ENCODE peak calls at places on chromosomes 5 and 9, in ten cellular contexts. L is PC-9; X is tibial artery; J is A549; I is mammary epithelial cell; F is adrenal gland; O is CD8-positive, alpha-beta T cell; E is gastrocnemius medialis; S is spleen; C is heart left ventricle. U is an unnamed sample.

GRCh38 chr5:132079081-132079480 is 5.5 kb downstream of the CSF2 start:
- DNase-seq in L (no peak), X (no peak), J (no peak), I (no peak), F (no peak), O (no peak), E (no peak), S (no peak), C (no peak), U (no peak)

GRCh38 chr9:131310833-131311554 is 21.5 kb downstream of the PLPP7 start:
- DNase-seq in L (no peak), X (no peak), J (peak; percentile 38), I (no peak), F (no peak), O (peak; percentile 68), E (peak; percentile 72), S (peak; percentile 90), C (no peak), U (no peak)

GRCh38 chr5:55234171-55234700 is 828 bp upstream of the CCNO start:
- DNase-seq in L (peak; percentile 45), X (no peak), J (no peak), I (peak; percentile 47), F (no peak), O (no peak), E (no peak), S (no peak), C (no peak), U (no peak)

GRCh38 chr5:148794729-148795590 is 31.5 kb upstream of the ADRB2 start:
- DNase-seq in L (no peak), X (no peak), J (no peak), I (peak; percentile 90), F (no peak), O (no peak), E (no peak), S (no peak), C (no peak), U (no peak)

GRCh38 chr5:15757103-15757502 is 257.1 kb downstream of the FBXL7 start:
- DNase-seq in L (no peak), X (no peak), J (no peak), I (no peak), F (no peak), O (no peak), E (no peak), S (no peak), C (no peak), U (no peak)

GRCh38 chr9:120043448-120043847 is 536.5 kb downstream of the CDK5RAP2 start:
- DNase-seq in L (no peak), X (no peak), J (no peak), I (peak; percentile 11), F (no peak), O (no peak), E (no peak), S (no peak), C (no peak), U (no peak)

GRCh38 chr5:158875272-158875679 is 224.4 kb downstream of the EBF1 start:
- DNase-seq in L (no peak), X (no peak), J (no peak), I (no peak), F (no peak), O (no peak), E (no peak), S (no peak), C (no peak), U (no peak)

GRCh38 chr5:149322518-149322917 is 22.8 kb upstream of the GRPEL2 start:
- DNase-seq in L (no peak), X (no peak), J (no peak), I (no peak), F (no peak), O (no peak), E (no peak), S (no peak), C (no peak), U (no peak)

GRCh38 chr9:17574342-17574741 is 4.5 kb upstream of the SH3GL2 start:
- DNase-seq in L (no peak), X (no peak), J (no peak), I (no peak), F (no peak), O (no peak), E (no peak), S (no peak), C (no peak), U (no peak)

GRCh38 chr9:17580119-17580518 is 1.3 kb downstream of the SH3GL2 start:
- DNase-seq in L (no peak), X (no peak), J (no peak), I (no peak), F (no peak), O (no peak), E (no peak), S (no peak), C (no peak), U (no peak)

GRCh38 chr9:17578577-17578910 is 322 bp upstream of the SH3GL2 start:
- DNase-seq in L (no peak), X (no peak), J (no peak), I (no peak), F (no peak), O (no peak), E (no peak), S (no peak), C (no peak), U (no peak)

GRCh38 chr9:17578911-17579793 is at the start of gene SH3GL2:
- DNase-seq in L (no peak), X (peak; percentile 61), J (peak; percentile 15), I (peak; percentile 35), F (no peak), O (no peak), E (no peak), S (no peak), C (peak; percentile 40), U (no peak)
- H3K4me3 ChIP-seq in L (no peak within 1 kb of the TSS), X (peak within 1 kb of the TSS; percentile 56), J (peak within 1 kb of the TSS; percentile 55), I (peak within 1 kb of the TSS; percentile 46), F (peak within 1 kb of the TSS; percentile 55), O (no peak within 1 kb of the TSS), E (peak within 1 kb of the TSS; percentile 32), S (peak within 1 kb of the TSS; percentile 35), C (peak within 1 kb of the TSS; percentile 44), U (peak within 1 kb of the TSS; percentile 71)

GRCh38 chr5:165508861-165509260 is 2003.4 kb downstream of the MAT2B start:
- DNase-seq in L (no peak), X (no peak), J (no peak), I (no peak), F (no peak), O (no peak), E (no peak), S (no peak), C (no peak), U (no peak)

GRCh38 chr5:165502893-165503696 is 1997.7 kb downstream of the MAT2B start:
- DNase-seq in L (no peak), X (no peak), J (no peak), I (no peak), F (no peak), O (no peak), E (no peak), S (no peak), C (no peak), U (no peak)

GRCh38 chr5:165508286-165508685 is 2002.9 kb downstream of the MAT2B start:
- DNase-seq in L (no peak), X (no peak), J (no peak), I (no peak), F (no peak), O (no peak), E (no peak), S (no peak), C (no peak), U (no peak)

DNA sequence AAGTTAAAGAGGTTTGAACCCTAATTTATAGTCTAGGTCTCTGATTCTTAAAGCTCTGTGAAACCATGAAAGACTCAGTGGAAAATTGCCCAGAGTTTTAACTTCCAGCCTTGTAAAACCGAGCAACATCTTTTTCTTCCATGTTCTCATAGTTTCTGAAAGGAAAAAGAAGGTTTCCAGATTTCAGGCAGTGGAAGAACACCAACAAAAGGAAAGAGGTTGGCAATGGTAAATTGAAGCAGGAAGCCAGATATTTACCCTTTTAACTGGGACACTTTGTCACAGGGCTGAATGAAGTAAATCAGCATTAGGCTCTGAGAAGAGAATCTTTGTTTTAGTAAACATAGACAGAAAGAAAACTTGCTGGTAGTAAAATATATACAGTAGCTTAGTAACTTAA is 1999.3 kb downstream of the MAT2B start:
- DNase-seq in L (no peak), X (no peak), J (no peak), I (no peak), F (no peak), O (no peak), E (no peak), S (no peak), C (no peak), U (no peak)
- TF ChIP-seq CTCF in L (no peak), X (no peak), J (no peak), I (no peak), F (no peak), O (no peak), E (no peak), S (no peak), C (no peak), U (no peak)

DNA sequence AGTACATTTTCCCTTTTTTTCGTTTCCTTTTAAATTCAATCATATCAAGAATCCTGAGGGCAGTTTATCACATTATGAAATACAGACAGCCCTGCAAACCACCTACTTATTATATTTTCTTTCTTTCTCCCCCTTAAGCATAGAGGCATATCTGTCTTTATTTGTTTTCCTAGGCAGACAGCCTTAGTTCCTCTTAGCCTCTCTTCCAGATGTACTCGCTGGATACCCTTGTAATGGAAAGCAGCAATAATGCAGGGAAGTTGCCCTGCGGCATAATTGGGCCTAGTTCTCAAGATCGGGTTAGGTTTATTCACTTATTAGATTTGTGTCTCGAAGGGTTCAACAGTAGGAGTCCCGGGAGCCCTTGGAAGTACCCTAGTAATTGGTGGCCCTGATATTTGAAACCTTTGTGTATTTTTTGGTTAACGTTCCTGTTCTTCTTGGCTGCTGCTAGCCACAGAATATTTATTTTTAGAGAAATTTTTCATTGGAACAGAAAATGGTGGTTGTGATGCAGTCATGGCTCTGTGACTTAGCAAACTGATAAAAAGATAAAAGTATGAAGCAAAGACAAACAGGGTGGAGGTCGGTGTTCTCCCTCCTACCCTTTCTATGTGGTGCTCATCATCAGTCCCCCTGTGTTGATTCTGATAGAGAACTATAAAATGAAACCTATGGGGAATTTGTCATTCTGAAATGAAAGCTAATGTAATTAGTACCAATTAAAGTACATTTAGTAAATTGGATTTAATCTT is 6.4 kb downstream of the TLE4 start:
- DNase-seq in L (no peak), X (no peak), J (no peak), I (no peak), F (no peak), O (no peak), E (no peak), S (no peak), C (no peak), U (no peak)
- H3K27ac ChIP-seq in L (no peak overlapping the region), X (peak overlapping the region; percentile 92), J (no peak overlapping the region), I (no peak overlapping the region), F (no peak overlapping the region), O (no peak overlapping the region), E (peak overlapping the region; percentile 54), S (no peak overlapping the region), C (peak overlapping the region; percentile 41), U (peak overlapping the region; percentile 38)

GRCh38 chr9:95406114-95406513 is 88.6 kb upstream of the FANCC start:
- DNase-seq in L (no peak), X (no peak), J (no peak), I (no peak), F (no peak), O (no peak), E (no peak), S (no peak), C (no peak), U (no peak)

GRCh38 chr9:95411211-95411892 is 93.8 kb upstream of the FANCC start:
- DNase-seq in L (no peak), X (no peak), J (no peak), I (no peak), F (no peak), O (no peak), E (no peak), S (no peak), C (no peak), U (no peak)

GRCh38 chr9:95407524-95407923 is 90.0 kb upstream of the FANCC start:
- DNase-seq in L (no peak), X (no peak), J (no peak), I (no peak), F (no peak), O (no peak), E (no peak), S (no peak), C (no peak), U (no peak)

GRCh38 chr9:95413793-95414192 is 96.3 kb upstream of the FANCC start:
- DNase-seq in L (no peak), X (no peak), J (no peak), I (no peak), F (no peak), O (no peak), E (no peak), S (no peak), C (no peak), U (no peak)

DNA sequence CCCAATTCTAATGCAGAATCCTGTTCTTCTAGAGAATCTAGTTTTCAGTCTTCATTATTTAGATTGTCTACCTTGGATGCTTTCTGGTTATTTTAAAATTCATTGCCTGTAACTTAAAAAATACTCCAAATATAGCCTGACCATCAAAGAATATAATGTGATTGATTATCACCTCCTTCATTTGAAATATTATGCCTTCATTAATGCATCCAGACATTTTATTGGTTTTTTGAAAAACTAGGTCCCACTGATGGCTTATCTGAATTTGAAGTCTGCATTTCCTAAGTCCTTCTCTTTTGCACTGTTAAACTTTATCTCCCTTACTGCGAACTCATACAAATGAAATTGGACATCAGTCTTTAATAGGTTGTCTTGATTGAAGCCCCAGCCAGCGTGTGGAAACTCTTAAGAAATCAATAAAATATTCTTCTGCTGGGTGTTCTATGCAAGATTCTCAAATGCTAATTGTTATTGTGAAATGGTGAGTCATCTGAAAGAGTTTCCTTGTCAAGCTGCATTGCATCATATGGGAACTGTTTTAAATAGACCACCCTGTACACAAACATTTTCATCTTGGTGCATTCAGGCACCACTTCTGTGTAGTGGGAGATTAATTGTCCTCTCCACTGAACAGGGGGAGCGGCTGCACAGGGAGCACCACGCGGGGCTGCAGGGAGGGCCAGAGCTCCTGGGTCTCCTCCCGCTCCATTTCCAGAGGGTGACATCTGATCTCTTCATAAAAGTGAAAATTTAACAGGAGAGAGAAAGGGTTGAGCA is 92.3 kb upstream of the FANCC start:
- DNase-seq in L (peak; percentile 12), X (no peak), J (no peak), I (peak; percentile 48), F (no peak), O (no peak), E (no peak), S (no peak), C (no peak), U (no peak)
- H3K4me3 ChIP-seq in L (peak overlapping the region; percentile 38), X (no peak overlapping the region), J (no peak overlapping the region), I (no peak overlapping the region), F (no peak overlapping the region), O (no peak overlapping the region), E (no peak overlapping the region), S (no peak overlapping the region), C (no peak overlapping the region), U (no peak overlapping the region)

U was measured in coronary artery.